ENCODE peak calls at places on chromosomes 1 and 21, in four cellular contexts. R is suprapubic skin, P is neuronal stem cell, D is ovary. K is an unnamed sample.

GRCh38 chr1:117838911-117839310 is 90.5 kb downstream of the GDAP2 start:
- DNase-seq in R (no peak), P (no peak), D (no peak), K (no peak)

GRCh38 chr1:4089421-4090175 is 189.5 kb upstream of the C1orf174 start:
- DNase-seq in R (peak), P (no peak), D (no peak), K (no peak)

GRCh38 chr1:145885738-145886287 is at the start of gene ANKRD35:
- DNase-seq in R (peak), P (peak), D (peak), K (peak)

GRCh38 chr1:244291171-244291866 is 160.4 kb downstream of the ADSS2 start:
- DNase-seq in R (no peak), P (no peak), D (no peak), K (no peak)

GRCh38 chr1:29202053-29202452 is 20.4 kb upstream of the SRSF4 start:
- DNase-seq in R (no peak), P (no peak), D (no peak), K (no peak)

GRCh38 chr1:29267341-29268070 is 31.2 kb downstream of the PTPRU start:
- DNase-seq in R (no peak), P (no peak), D (no peak), K (no peak)

GRCh38 chr1:83850849-83851248 is 148.1 kb downstream of the TTLL7 start:
- DNase-seq in R (no peak), P (no peak), D (no peak), K (no peak)

GRCh38 chr1:230292739-230293720 is 133.1 kb downstream of the PGBD5 start:
- DNase-seq in R (peak), P (no peak), D (no peak), K (no peak)

GRCh38 chr1:151942882-151943281 is 33.6 kb upstream of the THEM4 start:
- DNase-seq in R (no peak), P (no peak), D (no peak), K (no peak)

GRCh38 chr1:238628130-238628529 is 737.4 kb upstream of the ZP4 start:
- DNase-seq in R (no peak), P (no peak), D (no peak), K (no peak)

GRCh38 chr21:17146426-17146825 is 366.4 kb upstream of the CXADR start:
- DNase-seq in R (no peak), P (no peak), D (no peak), K (no peak)

GRCh38 chr1:1907098-1907736 is 7.8 kb upstream of the CALML6 start:
- DNase-seq in R (no peak), P (no peak), D (peak), K (no peak)

GRCh38 chr1:167345386-167345733 is 124.7 kb downstream of the POU2F1 start:
- DNase-seq in R (no peak), P (no peak), D (no peak), K (no peak)

GRCh38 chr1:173297798-173298391 is 90.8 kb upstream of the TNFSF4 start:
- DNase-seq in R (no peak), P (no peak), D (no peak), K (no peak)

GRCh38 chr1:1296070-1297061 is 11.4 kb downstream of the ACAP3 start:
- DNase-seq in R (no peak), P (no peak), D (no peak), K (no peak)

GRCh38 chr21:25939396-25939761 is 204.6 kb downstream of the GABPA start:
- DNase-seq in R (no peak), P (no peak), D (no peak), K (no peak)

GRCh38 chr1:50155564-50155963 is 46.8 kb downstream of the ELAVL4 start:
- DNase-seq in R (no peak), P (no peak), D (no peak), K (no peak)

GRCh38 chr1:58460469-58460868 is 86.1 kb downstream of the OMA1 start:
- DNase-seq in R (no peak), P (peak), D (no peak), K (no peak)

GRCh38 chr1:39294531-39294930 is 90.0 kb downstream of the MACF1 start:
- DNase-seq in R (no peak), P (no peak), D (no peak), K (no peak)

GRCh38 chr21:41965447-41966340 is 11.9 kb upstream of the C2CD2 start:
- DNase-seq in R (no peak), P (no peak), D (no peak), K (peak)

GRCh38 chr1:1758692-1759455 is 19.4 kb downstream of the NADK start:
- DNase-seq in R (no peak), P (no peak), D (no peak), K (peak)

GRCh38 chr1:7338439-7338838 is 432.7 kb upstream of the VAMP3 start:
- DNase-seq in R (no peak), P (no peak), D (no peak), K (no peak)

GRCh38 chr1:197199923-197200467 is 53.5 kb upstream of the ASPM start:
- DNase-seq in R (no peak), P (no peak), D (no peak), K (no peak)

GRCh38 chr1:201318504-201319340 is 35.4 kb downstream of the PKP1 start:
- DNase-seq in R (no peak), P (no peak), D (no peak), K (no peak)

GRCh38 chr1:19315378-19316206 is 3.5 kb downstream of the SLC66A1 start:
- DNase-seq in R (no peak), P (no peak), D (no peak), K (no peak)

DNA sequence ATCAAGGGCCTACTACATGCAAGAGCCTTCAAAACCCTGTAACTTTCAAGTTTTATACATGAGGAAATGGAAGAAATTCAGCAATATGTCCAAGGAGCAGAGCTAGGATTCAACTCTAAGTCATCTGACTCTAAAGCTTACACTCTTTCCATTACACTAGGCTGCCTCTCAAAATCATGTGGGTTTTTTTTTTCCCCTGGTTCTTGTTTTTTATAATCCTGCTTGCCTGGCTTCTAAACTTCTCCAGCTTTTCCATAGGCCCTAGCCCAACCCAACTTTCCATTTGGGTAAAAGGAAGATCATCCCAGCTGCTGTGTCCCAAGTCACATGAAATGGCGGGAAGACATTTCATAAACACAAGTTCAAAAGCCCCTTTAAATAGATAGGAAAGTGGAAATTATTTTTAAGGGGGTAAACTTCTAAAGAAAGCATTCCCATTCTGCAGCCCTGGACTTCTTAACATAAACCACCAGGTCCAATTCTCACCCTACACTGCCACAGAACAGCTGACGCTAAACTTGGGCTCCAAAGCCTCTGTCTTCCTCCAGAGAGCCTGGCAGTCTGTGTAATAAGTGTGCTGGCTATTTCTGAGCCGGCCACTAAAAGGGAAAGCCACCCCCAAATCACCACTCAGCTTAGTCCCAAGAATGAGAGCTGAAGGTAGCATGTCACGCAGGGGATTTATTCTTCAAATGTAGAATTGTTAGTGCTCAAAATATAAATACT is 46.9 kb downstream of the ITPKB start:
- DNase-seq in R (no peak), P (no peak), D (no peak), K (no peak)
- H3K27ac ChIP-seq in R (peak), P (no peak), D (no peak), K (no peak)

DNA sequence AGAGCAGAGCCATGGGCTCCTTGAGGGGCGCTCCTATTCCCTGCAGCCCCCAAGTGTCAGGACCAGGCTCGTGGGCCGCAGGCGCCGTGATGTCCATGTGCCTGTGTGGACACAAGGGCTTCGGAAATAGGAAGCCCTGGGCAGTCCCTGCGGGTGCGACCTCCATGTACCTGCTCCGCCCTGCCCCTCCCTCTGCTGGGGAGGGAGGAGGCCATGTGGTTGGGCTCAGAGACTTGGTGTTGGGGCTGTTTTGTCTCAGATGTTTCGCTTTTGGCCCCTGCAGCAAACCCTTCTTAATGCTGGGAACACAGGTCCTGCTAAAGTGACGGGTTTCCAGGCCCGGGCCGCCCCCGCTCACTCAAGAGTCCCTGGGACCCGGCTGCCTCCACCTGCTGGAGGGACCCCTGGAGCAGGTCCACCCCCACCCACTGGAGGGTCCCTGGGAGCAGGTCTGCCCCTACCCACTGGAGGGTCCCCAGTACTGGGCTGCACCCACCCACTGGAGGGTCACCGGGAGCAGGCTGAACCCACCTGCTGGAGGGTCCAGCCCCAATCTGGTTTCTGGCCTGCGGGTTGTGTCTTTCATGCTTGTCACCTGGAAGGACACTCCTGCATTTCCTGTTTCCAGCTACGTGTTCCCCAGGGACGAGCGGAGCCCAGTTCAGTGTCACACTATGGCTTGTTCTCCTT is 156.5 kb downstream of the PEX14 start:
- DNase-seq in R (no peak), P (no peak), D (no peak), K (no peak)
- H3K27ac ChIP-seq in R (no peak), P (no peak), D (no peak), K (no peak)

DNA sequence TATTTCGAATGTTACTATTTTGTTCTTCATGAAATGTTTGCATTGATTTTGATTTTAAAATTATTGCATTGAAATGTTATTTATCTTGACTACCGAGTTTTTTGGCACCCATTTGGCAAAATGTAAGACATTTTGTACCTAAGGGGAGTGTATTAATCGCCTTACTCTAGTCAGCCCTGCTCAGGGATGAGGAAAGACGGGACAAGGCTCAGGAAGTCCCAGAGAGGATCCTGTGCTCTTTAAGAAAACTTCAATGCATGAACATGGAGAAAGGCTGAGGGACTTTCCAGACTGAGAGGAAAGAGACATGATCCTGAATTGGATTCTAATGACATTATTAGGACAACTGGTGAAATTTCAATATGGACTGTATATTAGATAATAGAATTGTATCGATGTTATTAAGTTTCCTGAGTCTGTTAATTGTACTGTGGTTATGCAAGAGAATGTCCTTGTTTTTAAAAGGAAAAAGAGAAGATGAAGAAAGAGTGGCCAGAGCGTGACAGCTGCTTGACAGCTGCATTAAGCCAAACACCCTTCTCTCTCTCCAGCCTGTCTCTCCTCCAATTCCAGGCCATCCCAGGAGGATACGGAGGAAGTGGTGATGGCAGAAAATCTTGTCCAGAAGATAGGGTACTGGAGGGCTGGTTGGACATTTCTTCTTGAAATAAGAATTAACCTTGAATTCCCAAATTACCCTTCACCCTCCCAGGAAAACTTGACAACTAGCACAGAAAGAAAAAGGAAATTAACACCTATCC is 65.9 kb downstream of the PLEKHA6 start:
- DNase-seq in R (no peak), P (no peak), D (peak), K (no peak)
- H3K27ac ChIP-seq in R (peak), P (no peak), D (no peak), K (no peak)

GRCh38 chr1:165772739-165773138 is 4.1 kb upstream of the TMCO1 start:
- DNase-seq in R (no peak), P (no peak), D (no peak), K (no peak)

GRCh38 chr1:165773324-165773965 is 4.8 kb upstream of the TMCO1 start:
- DNase-seq in R (no peak), P (no peak), D (no peak), K (no peak)

GRCh38 chr1:165763442-165763841 is 5.2 kb downstream of the TMCO1 start:
- DNase-seq in R (no peak), P (no peak), D (no peak), K (no peak)

GRCh38 chr1:165764277-165764676 is 4.4 kb downstream of the TMCO1 start:
- DNase-seq in R (no peak), P (no peak), D (no peak), K (no peak)

DNA sequence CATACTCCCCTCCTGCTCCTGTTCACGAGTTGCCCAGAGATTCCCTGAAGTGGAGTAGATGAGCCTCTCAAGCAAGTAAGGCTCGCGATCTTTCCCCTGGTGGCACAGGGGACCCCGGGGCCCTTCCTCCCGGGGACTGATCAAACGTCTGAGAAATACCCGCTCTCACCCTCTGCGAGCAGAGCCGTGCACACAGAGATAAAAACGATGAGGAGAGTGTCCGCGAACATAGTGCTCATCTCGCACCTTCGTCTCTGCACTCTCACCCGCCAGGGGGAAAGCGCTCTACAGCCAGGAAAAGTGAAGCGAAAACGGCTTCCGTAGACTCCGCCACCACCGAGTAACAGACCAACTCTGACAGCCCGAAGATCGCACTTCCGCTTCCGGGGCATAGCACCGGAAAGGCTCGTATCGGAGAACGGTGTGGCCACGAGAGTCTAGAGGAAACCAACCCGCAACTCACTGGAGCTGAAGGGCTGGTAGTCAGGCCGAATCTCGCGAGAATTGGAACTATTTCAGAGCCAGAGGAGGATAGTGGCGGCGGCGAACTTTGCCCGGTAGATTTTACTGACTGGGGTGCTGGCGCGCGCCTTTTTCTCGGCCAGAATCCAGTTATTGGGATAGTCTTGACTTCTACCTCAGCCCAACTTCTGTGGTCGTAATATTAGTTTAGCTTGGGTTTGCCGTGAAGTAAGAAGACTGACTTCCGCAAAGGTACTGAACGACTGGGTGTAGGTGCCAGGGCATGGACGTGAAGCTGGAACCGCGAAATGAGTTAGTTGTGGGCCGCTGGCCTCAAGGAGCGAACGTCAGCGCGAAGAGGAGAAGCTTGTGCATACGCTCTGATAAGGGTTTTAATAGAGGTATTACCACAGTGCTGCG is at the start of gene TMCO1:
- DNase-seq in R (peak), P (peak), D (peak), K (peak)
- H3K27ac ChIP-seq in R (peak), P (peak), D (peak), K (peak)

DNA sequence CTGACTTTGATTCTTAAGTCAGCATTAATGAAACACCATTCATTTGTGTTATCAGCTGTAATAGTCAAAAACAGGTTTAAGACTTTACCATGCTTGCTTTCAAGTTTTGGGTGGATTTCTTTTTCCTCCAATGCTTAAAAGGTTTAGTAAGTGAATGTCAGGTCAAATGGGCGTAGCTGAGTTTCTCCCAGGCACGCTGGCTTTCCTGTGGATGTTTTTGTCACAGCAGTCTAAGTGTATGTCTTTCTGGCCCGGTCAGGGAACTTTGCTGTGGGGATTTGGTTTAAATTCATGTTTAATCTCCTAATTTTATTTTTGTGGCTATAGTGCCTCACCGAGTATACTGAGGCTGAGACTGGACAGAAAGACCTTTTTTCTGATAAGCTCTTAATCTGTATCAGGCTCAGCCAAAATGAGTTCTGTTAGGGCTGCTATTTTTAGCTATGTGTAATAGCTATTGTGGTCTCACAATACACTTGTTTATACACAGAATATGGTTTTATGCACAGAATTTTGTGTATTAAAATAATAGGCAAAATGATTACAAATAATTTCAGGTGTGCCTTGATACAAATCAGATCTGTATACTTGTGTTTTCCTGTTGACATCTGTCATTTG is 292.8 kb downstream of the DISC1 start:
- DNase-seq in R (no peak), P (no peak), D (no peak), K (no peak)
- H3K27ac ChIP-seq in R (no peak), P (peak), D (no peak), K (no peak)

DNA sequence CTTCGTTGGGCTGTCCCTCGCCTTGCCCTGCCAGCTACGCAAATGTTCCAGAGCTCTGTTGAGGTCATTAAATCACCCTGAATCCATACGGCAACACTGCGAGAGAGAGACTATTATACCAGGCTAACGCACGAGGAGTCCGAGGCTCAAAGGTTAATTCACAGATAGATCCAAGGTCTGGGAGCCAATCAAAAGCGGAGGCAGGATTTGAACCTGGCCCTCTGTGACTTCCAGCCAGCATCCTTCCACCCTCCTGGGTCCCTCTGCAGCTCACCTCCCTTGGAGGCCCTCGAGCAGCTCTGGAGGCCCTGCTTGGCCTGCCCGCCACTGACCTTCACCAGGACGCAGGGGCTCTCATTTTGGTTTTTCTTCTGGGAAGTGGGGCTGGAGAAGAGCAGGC is 42.1 kb downstream of the KIAA1614 start:
- DNase-seq in R (no peak), P (no peak), D (no peak), K (no peak)
- H3K27ac ChIP-seq in R (peak), P (no peak), D (no peak), K (peak)

GRCh38 chr1:15357808-15358207 is 51.9 kb upstream of the EFHD2 start:
- DNase-seq in R (no peak), P (no peak), D (no peak), K (no peak)

GRCh38 chr1:15353839-15354579 is 55.7 kb upstream of the EFHD2 start:
- DNase-seq in R (no peak), P (no peak), D (no peak), K (no peak)

GRCh38 chr1:15358565-15359133 is 51.0 kb upstream of the EFHD2 start:
- DNase-seq in R (no peak), P (no peak), D (no peak), K (peak)

GRCh38 chr1:15354580-15354965 is 55.1 kb upstream of the EFHD2 start:
- DNase-seq in R (no peak), P (no peak), D (no peak), K (no peak)

GRCh38 chr1:15355968-15356621 is 53.6 kb upstream of the EFHD2 start:
- DNase-seq in R (no peak), P (no peak), D (no peak), K (peak)
- H3K27ac ChIP-seq in R (no peak), P (no peak), D (no peak), K (peak)

GRCh38 chr1:223133301-223133823 is 9.7 kb downstream of the TLR5 start:
- DNase-seq in R (no peak), P (no peak), D (no peak), K (no peak)
- H3K27ac ChIP-seq in R (peak), P (no peak), D (no peak), K (no peak)

GRCh38 chr1:182839209-182840065 is at the start of gene DHX9:
- DNase-seq in R (peak), P (peak), D (peak), K (peak)

GRCh38 chr1:182845894-182846293 is 6.7 kb downstream of the DHX9 start:
- DNase-seq in R (no peak), P (no peak), D (no peak), K (no peak)

GRCh38 chr1:182842265-182842664 is 3.1 kb downstream of the DHX9 start:
- DNase-seq in R (no peak), P (no peak), D (no peak), K (no peak)

GRCh38 chr1:182845379-182845778 is 6.2 kb downstream of the DHX9 start:
- DNase-seq in R (no peak), P (no peak), D (no peak), K (no peak)

GRCh38 chr1:182841368-182841988 is 2.3 kb downstream of the DHX9 start:
- DNase-seq in R (no peak), P (no peak), D (no peak), K (no peak)
- H3K27ac ChIP-seq in R (no peak), P (no peak), D (no peak), K (no peak)

K was measured in testis.